ENCODE peak calls at places on chromosomes 3 and 15, in eight cellular contexts. U, N, T, D, H, E, R and O are unnamed samples.
A peak's percentile ranks its signal among the peaks of the same experiment; 100 is the strongest.

GRCh38 chr3:65412591-65412990 is 626.1 kb downstream of the MAGI1 start:
- DNase-seq in D (peak; percentile 33), T (peak; percentile 35), E (no peak), U (no peak), H (no peak), N (no peak), R (peak; percentile 87), O (no peak)

GRCh38 chr3:71816757-71817156 is 31.8 kb upstream of the PROK2 start:
- DNase-seq in D (no peak), U (no peak), H (peak; percentile 83), R (no peak), E (no peak), T (no peak), N (no peak), O (no peak)

GRCh38 chr15:83372434-83372873 is 74.7 kb upstream of the SH3GL3 start:
- DNase-seq in N (no peak), H (no peak), E (no peak), R (no peak), D (no peak), U (no peak), T (no peak), O (no peak)

GRCh38 chr15:36004891-36005508 is 459.0 kb upstream of the DPH6 start:
- DNase-seq in U (no peak), H (no peak), D (no peak), E (no peak), R (no peak), N (no peak), T (no peak), O (no peak)

GRCh38 chr15:30905821-30906220 is 2.1 kb downstream of the FAN1 start:
- DNase-seq in T (no peak), U (peak; percentile 18), D (no peak), E (no peak), H (peak; percentile 17), N (no peak), R (peak; percentile 43), O (no peak)

GRCh38 chr3:46959169-46959515 is 17.4 kb downstream of the CCDC12 start:
- DNase-seq in T (no peak), E (no peak), H (no peak), R (no peak), N (no peak), D (no peak), U (no peak), O (no peak)

GRCh38 chr15:76012021-76012551 is at the start of gene NRG4:
- DNase-seq in D (peak; percentile 72), N (peak; percentile 59), R (peak; percentile 26), T (no peak), H (no peak), E (no peak), U (peak; percentile 6), O (no peak)

GRCh38 chr15:31352911-31353811 is 26.5 kb downstream of the KLF13 start:
- DNase-seq in N (peak; percentile 92), R (peak; percentile 78), H (no peak), U (peak; percentile 82), E (peak; percentile 77), D (peak; percentile 52), T (peak; percentile 81), O (no peak)

GRCh38 chr3:49219132-49219531 is 47.7 kb downstream of the KLHDC8B start:
- DNase-seq in T (no peak), R (no peak), E (no peak), N (no peak), D (no peak), H (no peak), U (no peak), O (no peak)

GRCh38 chr3:49213541-49213943 is 42.1 kb downstream of the KLHDC8B start:
- DNase-seq in T (no peak), H (no peak), R (no peak), U (no peak), E (no peak), D (no peak), N (no peak), O (no peak)

GRCh38 chr3:49217688-49218470 is 46.5 kb downstream of the KLHDC8B start:
- DNase-seq in D (peak; percentile 31), U (no peak), R (peak; percentile 8), N (no peak), E (peak; percentile 75), H (no peak), T (peak; percentile 45), O (no peak)

DNA sequence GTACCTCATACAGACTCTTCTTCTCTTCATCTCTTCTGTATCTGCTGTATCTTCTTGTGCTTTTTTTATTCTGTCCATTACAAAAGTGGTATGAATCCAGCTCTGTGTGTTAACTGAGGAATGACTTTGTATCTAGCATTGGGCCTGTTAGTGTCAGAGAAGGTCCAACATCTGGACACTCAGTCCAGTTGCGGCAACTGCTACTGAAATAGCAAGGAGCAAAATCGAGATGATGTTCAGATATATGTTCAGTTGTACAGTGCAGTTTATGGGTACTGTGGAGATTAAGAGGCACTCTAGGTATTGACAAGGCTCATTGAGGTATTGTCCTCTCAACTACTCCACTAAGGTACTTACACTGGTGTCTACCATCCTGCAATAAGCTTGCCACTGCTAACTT is 42.6 kb downstream of the KLHDC8B start:
- DNase-seq in N (no peak), T (no peak), H (no peak), R (no peak), U (no peak), D (no peak), E (no peak), O (no peak)
- TF ChIP-seq POLR2A in N (no peak), T (no peak), H (no peak), R (no peak), U (no peak), D (no peak), E (no peak), O (no peak)

GRCh38 chr3:12582730-12583129 is 25.8 kb downstream of the MKRN2 start:
- DNase-seq in D (no peak), E (no peak), U (no peak), N (no peak), H (no peak), T (no peak), R (no peak), O (no peak)
- TF ChIP-seq POLR2A in D (no peak), E (no peak), U (no peak), N (no peak), H (no peak), T (no peak), R (no peak), O (no peak)

GRCh38 chr3:142542054-142542453 is 36.5 kb downstream of the ATR start:
- DNase-seq in U (no peak), N (no peak), E (no peak), R (no peak), D (no peak), H (no peak), T (no peak), O (no peak)

DNA sequence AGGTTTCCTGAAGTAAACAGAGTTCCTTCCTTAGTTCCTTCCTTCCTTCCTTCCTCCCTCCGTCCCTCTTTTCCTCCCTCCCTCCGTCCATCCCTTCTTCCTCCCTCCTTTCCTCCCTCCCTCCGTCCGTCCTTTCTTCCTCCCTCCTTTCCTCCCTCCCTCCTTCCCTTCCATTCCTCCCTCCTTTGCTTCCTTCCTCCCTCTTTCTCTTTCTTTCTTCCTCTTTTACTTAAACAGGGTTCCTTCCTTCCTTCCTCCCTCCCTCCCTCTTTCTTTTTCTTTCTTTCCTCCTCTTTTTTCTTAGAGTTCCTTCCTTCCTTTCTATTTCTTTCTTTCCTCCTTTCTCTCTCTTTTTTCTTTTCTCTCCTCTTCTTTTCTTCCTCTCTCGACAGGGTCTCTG is 35.2 kb downstream of the ATR start:
- DNase-seq in D (no peak), R (no peak), U (no peak), T (no peak), H (no peak), E (no peak), N (no peak), O (no peak)
- TF ChIP-seq POLR2A in D (no peak), R (no peak), U (no peak), T (no peak), H (no peak), E (no peak), N (no peak), O (no peak)

GRCh38 chr15:25415707-25416106 is 23.1 kb downstream of the UBE3A start:
- DNase-seq in T (no peak), D (no peak), U (no peak), R (no peak), E (no peak), N (no peak), H (no peak), O (no peak)

GRCh38 chr15:25418202-25418601 is 20.6 kb downstream of the UBE3A start:
- DNase-seq in D (no peak), H (no peak), N (no peak), R (no peak), T (no peak), E (no peak), U (no peak), O (no peak)

GRCh38 chr15:25417604-25418003 is 21.2 kb downstream of the UBE3A start:
- DNase-seq in T (no peak), N (no peak), H (no peak), D (no peak), E (no peak), U (no peak), R (no peak), O (no peak)

GRCh38 chr15:25415217-25415616 is 23.6 kb downstream of the UBE3A start:
- DNase-seq in U (no peak), T (no peak), E (no peak), N (no peak), R (no peak), H (no peak), D (no peak), O (no peak)

GRCh38 chr15:25416693-25417092 is 22.1 kb downstream of the UBE3A start:
- DNase-seq in N (no peak), H (no peak), T (peak; percentile 20), U (peak; percentile 24), E (no peak), D (no peak), R (no peak), O (no peak)
- TF ChIP-seq POLR2A in N (no peak), H (no peak), T (no peak), U (no peak), E (no peak), D (no peak), R (no peak), O (no peak)

GRCh38 chr15:90839187-90840071 is 29.0 kb upstream of the FURIN start:
- DNase-seq in U (peak; percentile 14), T (no peak), H (no peak), R (peak; percentile 75), D (no peak), N (peak; percentile 95), E (no peak), O (no peak)
- TF ChIP-seq POLR2A in U (no peak), T (no peak), H (no peak), R (peak; percentile 63), D (no peak), N (no peak), E (no peak), O (no peak)

DNA sequence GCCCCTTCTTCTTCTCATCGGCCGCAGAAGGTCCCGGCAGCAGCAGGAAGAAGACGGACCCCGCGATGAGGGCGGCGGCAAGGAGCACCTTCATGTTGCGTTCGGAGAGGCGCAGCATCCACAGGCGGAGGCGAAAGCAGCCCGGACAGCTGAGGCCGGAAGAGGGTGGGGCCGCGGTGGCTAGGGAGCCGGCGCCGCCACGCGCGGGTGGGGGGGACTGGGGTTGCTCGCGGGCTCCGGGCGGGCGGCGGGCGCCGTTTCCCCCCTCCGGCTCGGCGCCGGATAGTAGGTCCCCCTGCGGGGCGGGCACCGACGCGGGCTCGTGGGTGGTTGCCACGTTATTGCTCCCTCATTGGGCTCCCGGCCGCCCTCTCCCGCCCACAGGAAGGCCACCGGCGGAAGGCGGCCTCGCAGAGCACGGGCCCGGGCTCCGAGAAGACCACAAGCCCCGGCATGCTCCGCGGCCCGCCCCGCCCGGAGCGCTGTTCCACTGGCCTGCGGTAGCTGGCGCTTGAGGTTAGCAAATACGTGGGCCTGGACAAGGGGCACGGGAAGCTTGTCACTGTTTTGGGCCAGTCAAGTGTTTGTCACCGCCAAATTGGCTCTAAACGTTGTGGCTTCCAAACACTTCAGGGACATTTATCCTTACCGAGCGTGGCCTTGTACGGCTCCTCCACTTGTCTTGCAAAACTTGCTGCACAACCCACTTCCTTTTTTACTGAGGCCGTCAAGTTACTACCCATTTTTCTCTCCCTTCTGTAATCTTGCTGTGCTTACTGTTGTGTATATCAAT is at the start of gene PPIB:
- DNase-seq in T (peak; percentile 99), N (peak; percentile 99), H (peak; percentile 99), D (peak; percentile 98), E (peak; percentile 99), R (peak; percentile 98), U (peak; percentile 97), O (peak; percentile 87)
- TF ChIP-seq POLR2A in T (peak; percentile 70), N (peak; percentile 80), H (peak; percentile 80), D (peak; percentile 90), E (peak; percentile 77), R (peak; percentile 85), U (peak; percentile 98), O (no peak)